ENCODE peak calls at places on chromosomes 11 and 22, in ten cellular contexts. One of them, this sample, is unnamed.

GRCh38 chr11:116867619-116868018 is 30.2 kb upstream of the APOA1 start:
- ATAC-seq in mucosa of descending colon: no peak
- ATAC-seq in heart right ventricle: no peak
- ATAC-seq in A549: no peak
- ATAC-seq in Panc1: no peak
- ATAC-seq in PC-3: no peak
- ATAC-seq in HCT116: no peak
- ATAC-seq in pancreas: no peak
- ATAC-seq in left lung: no peak
- ATAC-seq in RWPE2: no peak
- ATAC-seq in this sample: no peak

GRCh38 chr11:82521427-82521826 is 212.2 kb downstream of the FAM181B start:
- ATAC-seq in left lung: no peak
- ATAC-seq in pancreas: peak; percentile 76
- ATAC-seq in Panc1: no peak
- ATAC-seq in A549: no peak
- ATAC-seq in heart right ventricle: peak; percentile 68
- ATAC-seq in HCT116: no peak
- ATAC-seq in RWPE2: no peak
- ATAC-seq in mucosa of descending colon: no peak
- ATAC-seq in PC-3: no peak
- ATAC-seq in this sample: peak; percentile 71

GRCh38 chr22:50257451-50258360 is 3.8 kb downstream of the MAPK12 start:
- ATAC-seq in Panc1: no peak
- ATAC-seq in pancreas: peak; percentile 5
- ATAC-seq in HCT116: no peak
- ATAC-seq in heart right ventricle: no peak
- ATAC-seq in A549: no peak
- ATAC-seq in RWPE2: no peak
- ATAC-seq in mucosa of descending colon: peak; percentile 6
- ATAC-seq in PC-3: no peak
- ATAC-seq in left lung: no peak
- ATAC-seq in this sample: no peak

GRCh38 chr11:2402106-2402505 is 1.6 kb downstream of the TSSC4 start:
- ATAC-seq in Panc1: no peak
- ATAC-seq in HCT116: no peak
- ATAC-seq in left lung: no peak
- ATAC-seq in mucosa of descending colon: no peak
- ATAC-seq in heart right ventricle: no peak
- ATAC-seq in PC-3: no peak
- ATAC-seq in RWPE2: no peak
- ATAC-seq in A549: no peak
- ATAC-seq in pancreas: no peak
- ATAC-seq in this sample: no peak

GRCh38 chr11:63563201-63564055 is at the start of gene PLAAT2:
- ATAC-seq in pancreas: no peak
- ATAC-seq in HCT116: no peak
- ATAC-seq in A549: no peak
- ATAC-seq in Panc1: no peak
- ATAC-seq in heart right ventricle: no peak
- ATAC-seq in left lung: no peak
- ATAC-seq in RWPE2: no peak
- ATAC-seq in PC-3: no peak
- ATAC-seq in mucosa of descending colon: peak; percentile 7
- ATAC-seq in this sample: no peak

GRCh38 chr11:125241104-125241503 is 76.6 kb downstream of the PKNOX2 start:
- ATAC-seq in pancreas: no peak
- ATAC-seq in mucosa of descending colon: no peak
- ATAC-seq in left lung: no peak
- ATAC-seq in A549: no peak
- ATAC-seq in PC-3: no peak
- ATAC-seq in Panc1: no peak
- ATAC-seq in HCT116: no peak
- ATAC-seq in heart right ventricle: no peak
- ATAC-seq in RWPE2: no peak
- ATAC-seq in this sample: no peak

GRCh38 chr11:58055806-58056401 is 25.2 kb downstream of the OR6Q1 start:
- ATAC-seq in mucosa of descending colon: no peak
- ATAC-seq in PC-3: no peak
- ATAC-seq in RWPE2: no peak
- ATAC-seq in HCT116: no peak
- ATAC-seq in left lung: no peak
- ATAC-seq in A549: no peak
- ATAC-seq in Panc1: no peak
- ATAC-seq in heart right ventricle: no peak
- ATAC-seq in pancreas: no peak
- ATAC-seq in this sample: no peak

GRCh38 chr22:42651134-42651533 is 1.9 kb upstream of the CYB5R3 start:
- ATAC-seq in PC-3: peak; percentile 27
- ATAC-seq in left lung: no peak
- ATAC-seq in Panc1: peak; percentile 36
- ATAC-seq in A549: peak; percentile 60
- ATAC-seq in mucosa of descending colon: no peak
- ATAC-seq in pancreas: no peak
- ATAC-seq in RWPE2: peak; percentile 13
- ATAC-seq in heart right ventricle: no peak
- ATAC-seq in HCT116: no peak
- ATAC-seq in this sample: no peak

GRCh38 chr11:74018331-74019005 is 9.6 kb upstream of the UCP3 start:
- ATAC-seq in pancreas: peak; percentile 96
- ATAC-seq in RWPE2: peak; percentile 21
- ATAC-seq in heart right ventricle: peak; percentile 95
- ATAC-seq in PC-3: peak; percentile 94
- ATAC-seq in left lung: peak; percentile 87
- ATAC-seq in HCT116: no peak
- ATAC-seq in mucosa of descending colon: peak; percentile 92
- ATAC-seq in A549: peak; percentile 60
- ATAC-seq in Panc1: no peak
- ATAC-seq in this sample: peak; percentile 97

GRCh38 chr11:120146413-120147093 is 8.6 kb upstream of the TRIM29 start:
- ATAC-seq in mucosa of descending colon: no peak
- ATAC-seq in PC-3: no peak
- ATAC-seq in pancreas: no peak
- ATAC-seq in RWPE2: no peak
- ATAC-seq in heart right ventricle: no peak
- ATAC-seq in Panc1: peak; percentile 12
- ATAC-seq in left lung: no peak
- ATAC-seq in HCT116: no peak
- ATAC-seq in A549: no peak
- ATAC-seq in this sample: no peak

GRCh38 chr22:21650823-21651520 is 8.9 kb downstream of the SDF2L1 start:
- ATAC-seq in heart right ventricle: peak; percentile 21
- ATAC-seq in pancreas: no peak
- ATAC-seq in mucosa of descending colon: no peak
- ATAC-seq in Panc1: peak; percentile 3
- ATAC-seq in left lung: no peak
- ATAC-seq in A549: no peak
- ATAC-seq in RWPE2: peak; percentile 8
- ATAC-seq in PC-3: peak; percentile 14
- ATAC-seq in HCT116: peak; percentile 12
- ATAC-seq in this sample: no peak

DNA sequence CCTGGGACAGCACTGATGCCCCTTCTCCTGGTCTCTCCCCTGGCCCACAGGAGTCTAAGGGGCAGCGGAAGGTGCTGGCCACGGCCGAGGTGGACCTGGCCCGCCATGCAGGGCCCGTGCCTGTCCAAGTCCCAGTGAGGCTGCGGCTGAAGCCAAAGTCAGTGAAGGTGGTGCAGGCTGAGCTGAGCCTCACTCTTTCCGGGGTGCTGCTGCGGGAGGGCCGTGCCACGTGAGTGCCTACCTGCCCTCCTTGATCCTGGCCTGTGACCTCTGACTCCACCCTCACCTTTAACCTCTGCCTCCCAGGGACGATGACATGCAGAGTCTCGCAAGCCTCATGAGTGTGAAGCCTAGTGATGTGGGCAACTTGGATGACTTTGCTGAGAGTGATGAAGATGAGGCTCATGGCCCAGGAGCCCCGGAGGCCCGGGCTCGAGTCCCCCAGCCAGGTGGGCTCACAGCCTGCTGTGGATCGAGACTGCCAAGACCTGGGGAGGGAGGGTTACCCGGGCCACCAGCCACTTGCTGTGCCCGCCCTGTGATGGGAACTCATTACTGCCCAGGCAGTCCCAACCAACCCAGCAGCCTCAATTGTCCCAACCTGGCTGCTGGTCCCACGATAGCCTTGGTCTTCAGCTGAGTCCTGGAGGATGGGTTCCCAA is 4.3 kb downstream of the EHBP1L1 start:
- ATAC-seq in A549: no peak
- ATAC-seq in left lung: no peak
- ATAC-seq in Panc1: no peak
- ATAC-seq in HCT116: no peak
- ATAC-seq in heart right ventricle: no peak
- ATAC-seq in RWPE2: no peak
- ATAC-seq in pancreas: no peak
- ATAC-seq in mucosa of descending colon: no peak
- ATAC-seq in PC-3: no peak
- ATAC-seq in this sample: no peak
- TF ChIP-seq CTCF in A549: no peak
- TF ChIP-seq CTCF in left lung: no peak
- TF ChIP-seq CTCF in Panc1: no peak
- TF ChIP-seq CTCF in HCT116: no peak
- TF ChIP-seq CTCF in heart right ventricle: no peak
- TF ChIP-seq CTCF in RWPE2: no peak
- TF ChIP-seq CTCF in pancreas: no peak
- TF ChIP-seq CTCF in mucosa of descending colon: no peak
- TF ChIP-seq CTCF in PC-3: no peak
- TF ChIP-seq CTCF in this sample: no peak

GRCh38 chr22:35835267-35835997 is 117.8 kb downstream of the APOL5 start:
- ATAC-seq in pancreas: peak; percentile 4
- ATAC-seq in mucosa of descending colon: no peak
- ATAC-seq in Panc1: no peak
- ATAC-seq in PC-3: no peak
- ATAC-seq in A549: no peak
- ATAC-seq in HCT116: no peak
- ATAC-seq in heart right ventricle: no peak
- ATAC-seq in RWPE2: no peak
- ATAC-seq in left lung: peak; percentile 1
- ATAC-seq in this sample: no peak
- H3K4me1 ChIP-seq in pancreas: peaks cover 39% of the 10 kb centered on the region
- H3K4me1 ChIP-seq in mucosa of descending colon: peaks cover 13% of the 10 kb centered on the region
- H3K4me1 ChIP-seq in Panc1: peaks cover 22% of the 10 kb centered on the region
- H3K4me1 ChIP-seq in PC-3: peaks cover 39% of the 10 kb centered on the region
- H3K4me1 ChIP-seq in A549: peaks cover 41% of the 10 kb centered on the region
- H3K4me1 ChIP-seq in HCT116: peaks cover 56% of the 10 kb centered on the region
- H3K4me1 ChIP-seq in heart right ventricle: peaks cover 69% of the 10 kb centered on the region
- H3K4me1 ChIP-seq in RWPE2: peaks cover 31% of the 10 kb centered on the region
- H3K4me1 ChIP-seq in left lung: peaks cover 58% of the 10 kb centered on the region
- H3K4me1 ChIP-seq in this sample: peaks cover 96% of the 10 kb centered on the region

GRCh38 chr22:23911318-23911980 is 17.3 kb downstream of the MIF start:
- ATAC-seq in RWPE2: no peak
- ATAC-seq in PC-3: no peak
- ATAC-seq in heart right ventricle: no peak
- ATAC-seq in HCT116: no peak
- ATAC-seq in mucosa of descending colon: no peak
- ATAC-seq in pancreas: no peak
- ATAC-seq in A549: no peak
- ATAC-seq in left lung: no peak
- ATAC-seq in Panc1: no peak
- ATAC-seq in this sample: no peak

GRCh38 chr22:23915230-23915754 is 21.1 kb downstream of the MIF start:
- ATAC-seq in pancreas: no peak
- ATAC-seq in mucosa of descending colon: peak; percentile 20
- ATAC-seq in HCT116: no peak
- ATAC-seq in left lung: no peak
- ATAC-seq in A549: no peak
- ATAC-seq in heart right ventricle: no peak
- ATAC-seq in Panc1: no peak
- ATAC-seq in RWPE2: no peak
- ATAC-seq in PC-3: no peak
- ATAC-seq in this sample: no peak

GRCh38 chr22:23912293-23912903 is 18.2 kb downstream of the MIF start:
- ATAC-seq in heart right ventricle: no peak
- ATAC-seq in left lung: no peak
- ATAC-seq in mucosa of descending colon: no peak
- ATAC-seq in HCT116: no peak
- ATAC-seq in pancreas: no peak
- ATAC-seq in Panc1: no peak
- ATAC-seq in RWPE2: no peak
- ATAC-seq in PC-3: no peak
- ATAC-seq in A549: no peak
- ATAC-seq in this sample: no peak

GRCh38 chr22:23913306-23913660 is 19.1 kb downstream of the MIF start:
- ATAC-seq in mucosa of descending colon: no peak
- ATAC-seq in left lung: no peak
- ATAC-seq in A549: no peak
- ATAC-seq in RWPE2: no peak
- ATAC-seq in heart right ventricle: no peak
- ATAC-seq in Panc1: no peak
- ATAC-seq in PC-3: no peak
- ATAC-seq in pancreas: no peak
- ATAC-seq in HCT116: no peak
- ATAC-seq in this sample: no peak

DNA sequence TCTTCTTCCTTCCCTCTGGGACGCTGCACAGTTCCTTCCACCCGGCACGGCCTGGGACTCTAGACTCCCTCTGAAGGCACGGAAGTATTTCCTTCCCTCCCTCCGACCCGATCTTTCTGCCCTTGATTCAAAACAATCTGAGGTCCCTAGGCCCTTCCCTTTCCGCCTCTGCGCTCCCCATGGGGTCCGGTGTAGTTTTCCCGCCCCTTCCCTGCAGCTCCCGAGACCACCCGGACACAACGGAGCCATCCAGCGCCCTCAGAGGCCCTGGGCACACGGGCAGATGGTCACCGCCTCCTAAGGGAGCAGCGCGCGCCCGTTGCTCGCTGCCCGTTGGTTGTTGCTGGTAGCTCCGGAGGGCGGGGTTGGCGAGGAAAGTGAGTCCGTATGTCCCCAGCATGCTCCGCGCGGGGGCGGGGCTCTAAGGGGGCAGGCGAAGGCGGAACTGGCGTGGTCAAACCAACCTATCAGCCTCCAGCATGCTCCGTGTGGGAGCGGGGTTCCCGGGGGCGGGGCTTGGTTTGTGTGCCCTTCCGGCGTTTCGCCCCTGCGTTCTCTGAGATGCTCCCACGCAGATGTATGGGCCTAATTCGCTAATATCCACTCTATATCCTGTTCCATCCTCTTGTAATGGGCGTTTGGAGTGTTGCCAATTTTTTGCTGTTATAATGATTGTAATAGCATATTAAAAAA is 19.6 kb downstream of the MIF start:
- ATAC-seq in left lung: peak; percentile 99
- ATAC-seq in RWPE2: peak; percentile 97
- ATAC-seq in mucosa of descending colon: peak; percentile 99
- ATAC-seq in HCT116: peak; percentile 99
- ATAC-seq in PC-3: peak; percentile 97
- ATAC-seq in Panc1: peak; percentile 99
- ATAC-seq in heart right ventricle: peak; percentile 99
- ATAC-seq in pancreas: peak; percentile 100
- ATAC-seq in A549: no peak
- ATAC-seq in this sample: peak; percentile 99
- TF ChIP-seq CTCF in left lung: no peak
- TF ChIP-seq CTCF in RWPE2: no peak
- TF ChIP-seq CTCF in mucosa of descending colon: no peak
- TF ChIP-seq CTCF in HCT116: no peak
- TF ChIP-seq CTCF in PC-3: no peak
- TF ChIP-seq CTCF in Panc1: no peak
- TF ChIP-seq CTCF in heart right ventricle: no peak
- TF ChIP-seq CTCF in pancreas: no peak
- TF ChIP-seq CTCF in A549: no peak
- TF ChIP-seq CTCF in this sample: no peak

DNA sequence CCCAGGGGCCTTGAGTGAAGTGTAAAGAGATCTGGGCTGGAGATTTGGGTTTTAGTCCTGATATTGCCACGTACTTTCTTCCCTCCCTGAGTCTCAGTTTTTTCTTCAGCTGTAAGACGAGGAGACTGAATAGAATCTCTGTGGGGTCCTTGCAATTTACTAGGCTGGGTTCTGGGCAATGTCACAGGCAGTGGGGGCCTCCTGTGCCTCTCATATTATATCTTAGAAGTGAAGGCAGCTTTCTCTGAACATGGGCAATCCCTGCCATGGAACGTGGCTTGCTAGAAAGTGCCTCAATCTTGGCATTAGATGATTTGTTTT is 62.0 kb upstream of the PTPRJ start:
- ATAC-seq in HCT116: no peak
- ATAC-seq in pancreas: no peak
- ATAC-seq in left lung: peak; percentile 2
- ATAC-seq in heart right ventricle: no peak
- ATAC-seq in Panc1: no peak
- ATAC-seq in A549: peak; percentile 3
- ATAC-seq in mucosa of descending colon: no peak
- ATAC-seq in RWPE2: no peak
- ATAC-seq in PC-3: no peak
- ATAC-seq in this sample: no peak
- H3K4me1 ChIP-seq in HCT116: peaks cover 38% of the 10 kb centered on the region
- H3K4me1 ChIP-seq in pancreas: peaks cover 31% of the 10 kb centered on the region
- H3K4me1 ChIP-seq in left lung: peaks cover 50% of the 10 kb centered on the region
- H3K4me1 ChIP-seq in heart right ventricle: peaks cover 32% of the 10 kb centered on the region
- H3K4me1 ChIP-seq in Panc1: peaks cover 40% of the 10 kb centered on the region
- H3K4me1 ChIP-seq in A549: peaks cover 53% of the 10 kb centered on the region
- H3K4me1 ChIP-seq in mucosa of descending colon: no peaks in the 10 kb centered on the region
- H3K4me1 ChIP-seq in RWPE2: no peaks in the 10 kb centered on the region
- H3K4me1 ChIP-seq in PC-3: peaks cover 9% of the 10 kb centered on the region
- H3K4me1 ChIP-seq in this sample: peaks cover 27% of the 10 kb centered on the region

This sample was measured in gastroesophageal sphincter.